ENCODE peak calls at places on chromosomes 5 and 9, in four cellular contexts. U is cardiac fibroblast, C is foreskin fibroblast, J is bronchial epithelial cell. G is an unnamed sample.

GRCh38 chr5:109866051-109866450 is 176.3 kb downstream of the MAN2A1 start:
- DNase-seq in U (peak), J (peak), C (no peak), G (peak)

GRCh38 chr9:100352201-100352726 is 478 bp downstream of the TEX10 start:
- DNase-seq in U (peak), J (peak), C (no peak), G (peak)

GRCh38 chr9:119370816-119371215 is 1.6 kb upstream of the BRINP1 start:
- DNase-seq in J (peak), U (peak), C (no peak), G (peak)

GRCh38 chr9:94805585-94805984 is 79.1 kb downstream of the AOPEP start:
- DNase-seq in U (peak), J (peak), C (peak), G (peak)

GRCh38 chr9:88007291-88007650 is 32.9 kb upstream of the CDK20 start:
- DNase-seq in J (no peak), U (no peak), C (no peak), G (no peak)

GRCh38 chr5:129097498-129098296 is 3.1 kb downstream of the ISOC1 start:
- DNase-seq in C (no peak), U (no peak), J (no peak), G (peak)

GRCh38 chr9:13151489-13151888 is 128.0 kb downstream of the MPDZ start:
- DNase-seq in C (no peak), J (no peak), U (no peak), G (no peak)

GRCh38 chr9:129081388-129081889 is 528 bp downstream of the DOLPP1 start:
- DNase-seq in J (peak), U (no peak), C (no peak), G (no peak)

GRCh38 chr9:95641591-95641990 is 124.8 kb upstream of the PTCH1 start:
- DNase-seq in U (peak), C (no peak), J (no peak), G (peak)

GRCh38 chr5:109566361-109566760 is 123.4 kb upstream of the MAN2A1 start:
- DNase-seq in U (no peak), C (no peak), J (peak), G (peak)

GRCh38 chr9:17481565-17481964 is 97.3 kb upstream of the SH3GL2 start:
- DNase-seq in J (no peak), U (no peak), C (no peak), G (no peak)

GRCh38 chr5:142327111-142327842 is 2.5 kb upstream of the SPRY4 start:
- DNase-seq in C (peak), J (peak), U (peak), G (peak)

GRCh38 chr5:143120460-143121134 is 282.9 kb downstream of the NR3C1 start:
- DNase-seq in U (no peak), J (no peak), C (no peak), G (no peak)

GRCh38 chr5:179906795-179907569 is 715 bp downstream of the TBC1D9B start:
- DNase-seq in J (peak), C (peak), U (peak), G (peak)

GRCh38 chr5:76701298-76701697 is 14.6 kb upstream of the F2R start:
- DNase-seq in J (peak), U (peak), C (peak), G (peak)

GRCh38 chr9:18979367-18979766 is 53.6 kb downstream of the SAXO1 start:
- DNase-seq in C (peak), U (peak), J (peak), G (peak)

GRCh38 chr5:14722923-14723322 is 58.4 kb downstream of the OTULIN start:
- DNase-seq in J (no peak), U (no peak), C (no peak), G (no peak)

GRCh38 chr5:34002629-34003328 is 5.1 kb downstream of the AMACR start:
- DNase-seq in U (no peak), J (no peak), C (no peak), G (no peak)

GRCh38 chr5:54547711-54548250 is 30.2 kb downstream of the SNX18 start:
- DNase-seq in J (peak), U (peak), C (peak), G (peak)

GRCh38 chr5:68272289-68272688 is 56.7 kb downstream of the PIK3R1 start:
- DNase-seq in U (peak), J (no peak), C (no peak), G (no peak)

GRCh38 chr9:91516781-91517180 is 93.1 kb upstream of the NFIL3 start:
- DNase-seq in U (no peak), J (no peak), C (no peak), G (no peak)

GRCh38 chr5:120055858-120056257 is 408.2 kb upstream of the PRR16 start:
- DNase-seq in J (peak), U (peak), C (peak), G (peak)

GRCh38 chr9:135046156-135047025 is 41.1 kb upstream of the OLFM1 start:
- DNase-seq in C (no peak), U (no peak), J (no peak), G (no peak)

GRCh38 chr9:134775552-134775951 is 105.1 kb upstream of the FCN2 start:
- DNase-seq in U (peak), C (no peak), J (no peak), G (no peak)

DNA sequence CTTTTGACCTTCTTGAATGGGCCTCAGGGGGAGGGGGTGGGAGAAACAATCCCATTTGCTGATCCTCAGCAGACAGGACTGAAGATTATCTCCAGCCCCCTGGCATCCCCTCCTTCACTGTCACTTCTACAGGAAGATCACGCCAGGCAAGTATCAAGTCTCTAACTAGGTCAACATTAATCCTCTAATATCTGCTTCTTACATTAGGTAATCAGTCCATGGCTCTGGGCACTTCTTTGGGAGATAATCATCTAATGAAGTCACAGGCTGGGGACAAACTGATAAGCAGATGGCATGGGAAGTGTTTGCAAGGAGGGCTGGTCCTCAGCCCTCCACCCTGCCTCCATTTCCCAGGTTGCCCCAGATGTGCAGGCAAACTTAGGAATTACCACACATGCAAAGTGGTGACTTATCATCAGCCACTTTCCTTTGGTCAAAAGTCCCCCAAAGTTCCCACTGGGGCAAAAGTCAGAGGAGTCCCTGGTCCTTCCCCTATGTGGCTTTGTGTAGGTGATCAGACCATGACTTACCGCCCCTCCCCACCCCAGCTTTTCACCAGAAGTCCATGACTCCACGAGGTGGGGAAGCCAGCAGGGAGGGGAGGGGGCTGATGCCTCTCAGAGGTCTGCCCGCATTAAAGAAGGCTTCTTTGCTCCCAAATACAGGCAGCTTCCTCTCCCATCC is 6.0 kb downstream of the TRAF1 start:
- DNase-seq in U (no peak), J (no peak), C (no peak), G (no peak)
- H3K4me3 ChIP-seq in U (no peak), J (no peak), C (no peak), G (no peak)

DNA sequence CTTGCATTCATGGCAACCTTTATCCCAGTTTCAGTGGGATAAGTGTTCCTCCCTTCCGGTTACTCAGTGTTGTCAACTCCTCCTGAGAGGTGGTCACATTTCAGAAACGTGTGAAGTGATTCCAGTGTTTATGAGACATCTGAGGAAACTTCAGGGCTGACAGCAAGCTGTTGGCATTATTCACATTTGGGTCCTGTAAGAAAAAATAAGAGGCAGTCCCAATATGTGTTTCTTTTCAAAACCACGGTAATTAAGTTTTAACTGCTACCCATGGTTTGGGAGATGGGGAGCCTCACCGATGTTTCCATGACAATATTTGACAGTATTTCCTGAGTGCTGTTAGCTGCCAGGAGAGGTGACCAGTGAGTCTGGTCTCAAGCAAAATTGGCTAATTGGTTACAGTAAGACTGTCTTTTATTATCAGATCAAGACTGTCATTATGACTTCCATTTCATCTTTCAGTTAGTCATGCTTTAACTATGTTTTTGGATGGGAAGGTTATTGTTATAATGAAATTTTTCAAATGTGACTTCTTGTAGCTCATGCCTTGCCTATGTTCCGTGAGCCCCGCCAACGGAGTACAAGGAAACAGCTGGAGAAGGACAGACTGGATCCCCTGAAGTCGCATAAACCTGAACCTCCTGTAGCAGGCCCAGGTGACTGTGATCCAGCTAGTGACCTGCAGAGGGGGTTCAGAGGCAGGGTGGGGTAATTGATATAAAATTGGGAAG is 115.3 kb downstream of the GDNF start:
- DNase-seq in J (no peak), U (peak), C (peak), G (no peak)
- TF ChIP-seq CTCF in J (no peak), U (no peak), C (no peak), G (no peak)

DNA sequence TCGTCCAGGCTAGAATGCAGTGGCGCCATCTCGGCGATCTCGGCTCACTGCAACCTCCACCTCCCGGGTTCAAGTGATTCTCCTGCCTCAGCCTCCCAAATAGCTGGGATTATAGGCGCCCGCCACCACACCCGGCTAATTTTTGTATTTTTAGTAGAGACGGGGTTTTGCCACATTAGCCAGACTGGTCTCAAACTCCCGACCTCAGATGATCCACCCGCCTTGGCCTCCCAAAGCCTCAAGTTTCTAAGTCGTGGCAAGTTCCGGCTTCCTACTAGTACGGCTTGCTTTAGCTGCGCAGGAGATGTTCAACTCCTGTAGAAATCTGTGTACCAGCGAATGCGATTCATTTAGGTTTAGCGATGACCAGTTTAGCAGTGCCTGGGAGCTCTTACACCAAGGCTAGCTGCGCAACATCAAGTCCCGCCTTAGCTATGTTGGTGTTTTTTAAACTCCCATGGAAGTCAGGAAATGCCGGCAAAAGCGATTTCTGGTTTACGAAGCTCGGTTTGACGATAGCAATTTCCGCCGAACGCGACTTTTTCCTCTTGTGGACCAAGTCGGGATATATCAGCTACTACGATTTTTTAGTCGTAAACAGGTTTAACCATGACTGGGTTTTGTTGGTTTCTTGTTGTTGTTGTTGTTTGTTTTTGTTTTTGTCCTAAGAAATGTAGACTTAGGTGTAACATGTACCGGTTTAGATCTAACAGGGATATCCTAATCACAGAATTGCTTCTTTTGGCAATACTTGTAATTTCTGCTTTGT is 46.4 kb downstream of the ANXA2R start:
- DNase-seq in C (no peak), J (peak), U (peak), G (peak)
- H3K4me3 ChIP-seq in C (peak), J (no peak), U (peak), G (peak)

DNA sequence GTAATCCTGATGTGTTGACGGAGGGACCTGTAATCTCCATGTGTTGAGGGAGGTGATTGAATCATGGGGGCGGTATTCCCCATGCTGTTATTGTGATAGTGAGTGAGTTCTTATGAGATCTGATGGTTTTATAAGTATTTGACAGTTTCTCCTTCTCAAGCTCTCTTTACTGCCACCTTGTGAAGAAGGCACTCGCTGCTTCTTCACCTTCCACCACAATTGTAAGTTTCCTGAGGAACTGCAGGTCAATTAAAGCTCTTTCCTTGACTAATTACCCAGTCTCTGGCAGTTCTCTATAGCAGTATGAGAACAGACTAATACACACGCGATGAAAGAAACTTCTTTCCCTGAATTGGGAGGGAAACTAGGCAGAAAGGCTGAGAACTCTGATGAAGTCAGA is 141.1 kb upstream of the RAD23B start:
- DNase-seq in U (peak), J (peak), C (no peak), G (peak)
- TF ChIP-seq CTCF in U (peak), J (peak), C (peak), G (peak)

DNA sequence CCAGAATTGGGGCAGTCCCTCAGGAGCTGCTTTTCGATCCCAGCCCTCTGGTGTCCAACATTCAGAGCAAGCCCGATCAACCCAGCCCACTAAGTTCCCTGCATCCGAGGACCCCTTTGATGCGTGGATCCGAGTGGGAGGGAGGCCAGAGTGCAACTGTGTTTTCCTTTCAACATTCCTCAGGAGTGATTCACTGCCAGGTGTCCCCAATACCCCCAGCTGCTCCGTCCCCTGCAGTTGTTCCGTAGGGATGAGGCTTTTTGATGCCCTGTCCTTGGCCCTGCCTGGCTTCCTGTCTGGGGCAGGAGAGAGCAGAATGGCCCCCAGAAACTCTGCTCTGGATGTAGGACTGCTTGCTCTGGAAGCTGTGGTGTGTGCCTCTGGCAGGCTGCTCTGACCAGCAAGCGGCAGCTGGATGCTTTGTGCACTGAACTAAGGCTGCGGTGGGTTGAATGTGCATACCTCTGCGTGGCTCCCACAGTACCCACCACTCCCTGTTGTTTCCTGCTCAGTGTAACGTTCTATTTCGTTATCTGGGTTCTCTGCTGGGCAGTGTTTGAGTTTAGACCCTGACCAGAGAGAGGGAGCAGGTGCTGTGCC is 117.5 kb downstream of the BOD1 start:
- DNase-seq in J (no peak), U (no peak), C (no peak), G (no peak)
- H3K4me3 ChIP-seq in J (no peak), U (no peak), C (no peak), G (no peak)

GRCh38 chr5:127746756-127747155 is 43.6 kb downstream of the CCDC192 start:
- DNase-seq in C (no peak), U (peak), J (peak), G (peak)
- TF ChIP-seq CTCF in C (peak), U (peak), J (peak), G (peak)

DNA sequence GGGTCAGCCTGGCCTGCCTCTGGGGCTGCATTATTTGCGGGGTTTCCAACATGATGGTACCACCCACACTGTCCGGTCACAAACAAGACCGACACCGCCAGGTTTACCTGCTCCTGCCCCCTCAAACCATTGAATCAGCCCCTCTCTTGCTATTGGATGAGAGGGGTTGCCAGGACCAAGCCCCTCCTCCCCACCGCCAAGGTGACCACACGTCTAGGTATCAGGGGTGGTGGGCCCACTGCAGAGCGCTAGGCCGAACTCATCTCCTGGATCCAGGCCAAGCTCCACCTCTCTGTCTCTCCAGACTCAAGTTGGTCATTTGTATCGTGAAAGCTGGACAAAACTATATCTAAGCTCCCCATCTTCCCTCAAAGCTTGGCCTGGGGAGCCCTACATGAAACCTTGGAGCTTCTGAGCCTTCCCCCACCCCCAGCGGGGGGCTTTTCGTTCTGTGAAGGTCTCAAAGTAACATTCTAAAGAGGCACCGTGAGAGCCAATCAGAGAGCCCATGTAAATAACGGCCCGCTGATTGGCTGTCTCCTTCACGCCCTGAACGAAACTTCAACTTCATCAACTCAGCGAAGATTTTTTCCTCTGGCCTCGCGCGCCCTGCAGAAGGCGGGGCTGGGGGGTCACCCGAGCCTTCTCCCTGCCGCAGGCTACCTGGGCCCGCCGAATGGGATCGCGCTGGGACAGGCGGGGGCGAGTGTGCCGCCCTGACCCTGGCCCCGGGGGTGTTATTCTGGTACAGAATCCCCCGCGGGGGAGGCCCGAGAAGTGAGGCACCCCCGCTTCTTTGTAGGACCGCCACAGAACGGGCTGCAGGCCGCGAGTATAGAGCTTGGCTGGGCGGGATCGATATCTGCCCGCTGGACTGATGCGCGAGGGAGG is 49.6 kb upstream of the PSD2 start:
- DNase-seq in J (peak), C (peak), U (peak), G (peak)
- H3K4me3 ChIP-seq in J (peak), C (no peak), U (peak), G (peak)

DNA sequence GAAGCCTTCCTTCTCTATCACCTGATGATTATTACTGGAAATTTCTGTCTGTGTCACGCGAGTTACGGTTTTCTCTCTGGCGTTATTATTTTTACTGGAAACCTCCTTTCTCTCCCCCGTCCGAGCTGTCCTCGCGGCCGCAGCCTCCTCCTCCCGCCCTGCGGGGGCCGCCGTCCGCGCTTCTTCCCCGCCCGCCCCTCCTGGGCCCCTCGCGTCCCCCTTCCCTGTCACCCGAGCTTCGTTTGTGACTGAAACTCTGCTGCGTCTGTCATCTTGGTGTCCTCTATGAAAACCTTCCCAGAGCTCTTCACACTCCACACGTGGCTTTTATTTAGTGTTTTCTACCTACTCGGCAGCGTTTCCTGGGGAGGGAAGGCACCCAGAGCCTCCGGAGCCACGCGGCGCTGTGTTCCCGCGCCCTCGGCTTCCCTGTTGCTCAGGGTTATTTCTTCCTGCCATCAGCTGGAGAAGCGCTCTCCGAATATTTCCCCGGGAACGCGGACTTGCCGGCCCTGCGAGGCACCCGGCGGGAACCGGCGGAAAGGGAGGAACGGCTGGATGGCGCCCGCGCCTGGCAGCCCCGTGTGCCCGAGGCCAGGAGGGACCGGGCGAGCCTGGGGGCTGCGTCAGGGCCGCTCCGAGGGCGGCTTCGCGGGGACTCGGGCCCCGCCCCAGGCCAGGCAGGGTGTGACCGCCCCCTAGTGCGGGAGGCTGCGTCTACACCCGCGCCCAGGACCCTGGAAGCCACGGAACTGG is 33.9 kb downstream of the TRIP13 start:
- DNase-seq in U (peak), J (peak), C (no peak), G (peak)
- TF ChIP-seq CTCF in U (peak), J (peak), C (peak), G (no peak)

GRCh38 chr9:125238915-125239446 is 2.2 kb downstream of the HSPA5 start:
- DNase-seq in C (no peak), U (no peak), J (no peak), G (no peak)
- H3K4me3 ChIP-seq in C (peak), U (peak), J (peak), G (peak)

GRCh38 chr9:106077731-106078130 is 383.4 kb downstream of the TMEM38B start:
- DNase-seq in U (no peak), J (no peak), C (no peak), G (no peak)
- TF ChIP-seq CTCF in U (no peak), J (no peak), C (no peak), G (no peak)

G was measured in epithelial cell of esophagus.